ENCODE peak calls at places on chromosome 5, in four cellular contexts. L, D, J and V are unnamed samples.

GRCh38 chr5:14683906-14684455 is 19.5 kb downstream of the OTULIN start:
- DNase-seq in L (no peak), D (no peak), J (no peak), V (no peak)

GRCh38 chr5:41721521-41721920 is 148.7 kb downstream of the OXCT1 start:
- DNase-seq in L (peak; percentile 17), D (no peak), J (no peak), V (no peak)

GRCh38 chr5:149223081-149223848 is 48.4 kb upstream of the AFAP1L1 start:
- DNase-seq in L (no peak), D (no peak), J (no peak), V (no peak)

GRCh38 chr5:120255214-120255613 is 208.9 kb upstream of the PRR16 start:
- DNase-seq in L (no peak), D (no peak), J (no peak), V (no peak)

GRCh38 chr5:80885698-80886000 is 74.5 kb upstream of the RASGRF2 start:
- DNase-seq in L (peak; percentile 12), D (no peak), J (no peak), V (no peak)

GRCh38 chr5:72511371-72512178 is 4.4 kb upstream of the ZNF366 start:
- DNase-seq in L (peak; percentile 56), D (no peak), J (no peak), V (no peak)

GRCh38 chr5:171600736-171601265 is 181.4 kb downstream of the FGF18 start:
- DNase-seq in L (no peak), D (no peak), J (no peak), V (no peak)

GRCh38 chr5:6692906-6693305 is 20.3 kb upstream of the TENT4A start:
- DNase-seq in L (no peak), D (no peak), J (no peak), V (no peak)

GRCh38 chr5:28500511-28500910 is 1462.1 kb upstream of the CDH9 start:
- DNase-seq in L (no peak), D (no peak), J (no peak), V (no peak)

GRCh38 chr5:15993934-15994333 is 185.7 kb downstream of the MARCHF11 start:
- DNase-seq in L (no peak), D (no peak), J (no peak), V (no peak)

GRCh38 chr5:35354751-35355150 is 124.5 kb upstream of the PRLR start:
- DNase-seq in L (no peak), D (no peak), J (no peak), V (no peak)

GRCh38 chr5:149028984-149029383 is 33.9 kb downstream of the SH3TC2 start:
- DNase-seq in L (no peak), D (no peak), J (no peak), V (no peak)

GRCh38 chr5:127275641-127276193 is 14.9 kb upstream of the MEGF10 start:
- DNase-seq in L (peak; percentile 21), D (no peak), J (no peak), V (no peak)

GRCh38 chr5:73030995-73031394 is 75.2 kb downstream of the FCHO2 start:
- DNase-seq in L (peak; percentile 70), D (no peak), J (no peak), V (no peak)

GRCh38 chr5:177325868-177326381 is 14.2 kb upstream of the MXD3 start:
- DNase-seq in L (no peak), D (peak; percentile 14), J (no peak), V (no peak)

GRCh38 chr5:79924936-79925893 is 65.8 kb downstream of the MTX3 start:
- DNase-seq in L (peak; percentile 15), D (no peak), J (no peak), V (no peak)

GRCh38 chr5:56116599-56117131 is 116.5 kb downstream of the ANKRD55 start:
- DNase-seq in L (no peak), D (no peak), J (no peak), V (no peak)

GRCh38 chr5:139473565-139473964 is 2.8 kb downstream of the SMIM33 start:
- DNase-seq in L (no peak), D (no peak), J (no peak), V (no peak)

GRCh38 chr5:58773744-58774441 is 191.0 kb downstream of the RAB3C start:
- DNase-seq in L (peak; percentile 11), D (no peak), J (no peak), V (no peak)

GRCh38 chr5:107557051-107557658 is 113.6 kb downstream of the EFNA5 start:
- DNase-seq in L (peak; percentile 95), D (no peak), J (no peak), V (peak; percentile 85)

GRCh38 chr5:35230043-35230611 is at the start of gene PRLR:
- DNase-seq in L (peak; percentile 7), D (no peak), J (peak; percentile 67), V (no peak)

GRCh38 chr5:76476639-76477038 is 73.6 kb downstream of the IQGAP2 start:
- DNase-seq in L (no peak), D (no peak), J (no peak), V (no peak)

GRCh38 chr5:178460598-178461425 is 129.4 kb downstream of the COL23A1 start:
- DNase-seq in L (peak; percentile 40), D (peak; percentile 91), J (peak; percentile 86), V (no peak)

GRCh38 chr5:111699324-111699723 is 57.7 kb downstream of the NREP start:
- DNase-seq in L (no peak), D (no peak), J (no peak), V (no peak)

GRCh38 chr5:154524846-154525245 is 46.8 kb upstream of the HAND1 start:
- DNase-seq in L (no peak), D (no peak), J (no peak), V (no peak)

GRCh38 chr5:545641-546375 is 21.6 kb upstream of the SLC9A3 start:
- DNase-seq in L (no peak), D (peak; percentile 62), J (peak; percentile 40), V (no peak)

GRCh38 chr5:96049398-96050272 is 88.0 kb upstream of the ELL2 start:
- DNase-seq in L (peak; percentile 36), D (no peak), J (no peak), V (no peak)